ENCODE peak calls at places on chromosomes 2 and 18, in six cellular contexts. O is CD14-positive monocyte, N is AG10803, F is NB4, C is stomach, K is foreskin fibroblast. I is an unnamed sample.

GRCh38 chr2:16960579-16960978 is 294.9 kb upstream of the CYRIA start:
- DNase-seq in O (no peak), N (no peak), F (no peak), C (no peak), K (no peak), I (no peak)

GRCh38 chr2:234463626-234464290 is 33.1 kb downstream of the ARL4C start:
- DNase-seq in O (no peak), N (no peak), F (no peak), C (peak), K (no peak), I (no peak)

GRCh38 chr18:7618821-7619410 is 51.8 kb downstream of the PTPRM start:
- DNase-seq in O (no peak), N (peak), F (no peak), C (no peak), K (no peak), I (no peak)

GRCh38 chr2:64654993-64655666 is 1.4 kb upstream of the SERTAD2 start:
- DNase-seq in O (no peak), N (peak), F (peak), C (no peak), K (peak), I (no peak)

GRCh38 chr2:195411219-195411687 is 245.8 kb upstream of the SLC39A10 start:
- DNase-seq in O (no peak), N (peak), F (peak), C (no peak), K (peak), I (no peak)

GRCh38 chr2:72835403-72835802 is 9.6 kb upstream of the EXOC6B start:
- DNase-seq in O (no peak), N (no peak), F (no peak), C (no peak), K (no peak), I (no peak)

GRCh38 chr2:237214963-237215362 is 129.3 kb downstream of the COPS8 start:
- DNase-seq in O (no peak), N (no peak), F (no peak), C (no peak), K (no peak), I (no peak)

GRCh38 chr2:113979172-113980128 is 89.6 kb downstream of the ACTR3 start:
- DNase-seq in O (no peak), N (no peak), F (peak), C (no peak), K (no peak), I (no peak)

GRCh38 chr18:55458456-55459238 is 129.3 kb downstream of the TCF4 start:
- DNase-seq in O (no peak), N (no peak), F (no peak), C (no peak), K (no peak), I (no peak)

GRCh38 chr18:8603663-8604520 is 5.3 kb upstream of the RAB12 start:
- DNase-seq in O (no peak), N (no peak), F (peak), C (no peak), K (no peak), I (no peak)

GRCh38 chr2:173355132-173355865 is 627 bp downstream of the CDCA7 start:
- DNase-seq in O (peak), N (peak), F (peak), C (peak), K (peak), I (peak)

GRCh38 chr2:173648816-173649215 is 294.1 kb downstream of the CDCA7 start:
- DNase-seq in O (no peak), N (no peak), F (no peak), C (no peak), K (no peak), I (no peak)

GRCh38 chr2:144523606-144524131 is 3.8 kb upstream of the ZEB2 start:
- DNase-seq in O (no peak), N (no peak), F (no peak), C (no peak), K (no peak), I (no peak)

GRCh38 chr18:21740474-21740723 is 193 bp upstream of the MIB1 start:
- DNase-seq in O (peak), N (peak), F (peak), C (no peak), K (peak), I (no peak)

GRCh38 chr2:26979761-26980160 is 9.3 kb downstream of the MAPRE3 start:
- DNase-seq in O (no peak), N (no peak), F (peak), C (no peak), K (no peak), I (no peak)

GRCh38 chr18:60892855-60893254 is 440.4 kb upstream of the CDH20 start:
- DNase-seq in O (no peak), N (peak), F (peak), C (peak), K (peak), I (no peak)

GRCh38 chr18:3209859-3210569 is 9.8 kb downstream of the MYOM1 start:
- DNase-seq in O (no peak), N (no peak), F (no peak), C (no peak), K (no peak), I (no peak)

GRCh38 chr2:143946436-143947385 is 573.2 kb downstream of the ZEB2 start:
- DNase-seq in O (no peak), N (peak), F (no peak), C (no peak), K (peak), I (no peak)

GRCh38 chr2:46858697-46859080 is 56.9 kb downstream of the MCFD2 start:
- DNase-seq in O (no peak), N (peak), F (no peak), C (no peak), K (peak), I (no peak)

GRCh38 chr2:85277416-85278158 is 50.2 kb downstream of the TGOLN2 start:
- DNase-seq in O (no peak), N (peak), F (no peak), C (no peak), K (peak), I (no peak)

DNA sequence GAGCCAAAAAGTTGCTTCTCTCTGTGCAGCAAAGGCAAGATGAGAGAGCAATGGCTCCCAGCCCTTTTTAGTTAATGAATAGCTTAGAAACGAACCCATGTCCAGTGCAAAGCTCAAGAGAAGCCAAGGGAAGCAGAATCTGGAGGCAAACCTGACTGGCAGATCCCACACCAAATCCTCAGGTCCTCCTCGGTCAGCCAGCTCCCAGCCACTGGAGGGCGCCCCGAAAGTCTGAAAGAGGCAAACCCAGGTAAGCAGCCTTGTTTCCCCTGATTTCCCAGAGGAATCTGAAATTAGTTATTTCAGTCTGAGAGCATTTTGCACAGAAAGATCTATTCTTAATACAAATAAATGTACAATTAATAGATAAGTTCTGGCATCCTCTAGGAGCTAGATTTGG is 71.3 kb upstream of the PID1 start:
- DNase-seq in O (peak), N (no peak), F (peak), C (peak), K (no peak), I (no peak)
- TF ChIP-seq CTCF in O (peak), N (peak), F (peak), C (no peak), K (peak), I (no peak)

DNA sequence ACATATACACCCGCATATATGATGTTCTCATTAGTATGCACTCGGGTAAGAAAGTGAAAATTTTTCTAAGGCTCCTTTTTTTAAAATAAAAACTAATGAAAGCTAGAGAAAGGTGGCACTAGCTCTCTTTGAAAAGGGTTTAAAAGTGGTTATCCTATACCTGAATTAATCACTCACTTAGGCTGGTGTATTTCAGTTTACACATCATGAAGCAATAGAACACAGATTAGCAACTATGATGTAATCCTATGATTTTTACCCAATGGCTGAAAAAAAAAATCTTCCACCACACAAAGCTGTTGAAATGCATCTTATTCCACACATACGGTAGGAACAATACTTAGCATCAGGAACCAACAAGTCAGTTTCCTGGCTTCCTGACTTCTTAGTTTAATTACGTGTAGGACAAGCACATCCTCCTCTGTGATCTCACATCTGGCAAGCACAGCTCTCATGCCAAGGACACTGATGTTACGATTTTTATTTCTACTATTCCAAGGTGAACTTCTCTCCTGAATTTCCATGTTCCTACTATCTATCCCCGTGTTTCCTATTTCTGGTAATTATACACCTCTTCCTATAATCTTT is 374.1 kb downstream of the NCKAP5 start:
- DNase-seq in O (no peak), N (peak), F (no peak), C (no peak), K (peak), I (no peak)
- TF ChIP-seq CTCF in O (no peak), N (no peak), F (no peak), C (no peak), K (no peak), I (no peak)

DNA sequence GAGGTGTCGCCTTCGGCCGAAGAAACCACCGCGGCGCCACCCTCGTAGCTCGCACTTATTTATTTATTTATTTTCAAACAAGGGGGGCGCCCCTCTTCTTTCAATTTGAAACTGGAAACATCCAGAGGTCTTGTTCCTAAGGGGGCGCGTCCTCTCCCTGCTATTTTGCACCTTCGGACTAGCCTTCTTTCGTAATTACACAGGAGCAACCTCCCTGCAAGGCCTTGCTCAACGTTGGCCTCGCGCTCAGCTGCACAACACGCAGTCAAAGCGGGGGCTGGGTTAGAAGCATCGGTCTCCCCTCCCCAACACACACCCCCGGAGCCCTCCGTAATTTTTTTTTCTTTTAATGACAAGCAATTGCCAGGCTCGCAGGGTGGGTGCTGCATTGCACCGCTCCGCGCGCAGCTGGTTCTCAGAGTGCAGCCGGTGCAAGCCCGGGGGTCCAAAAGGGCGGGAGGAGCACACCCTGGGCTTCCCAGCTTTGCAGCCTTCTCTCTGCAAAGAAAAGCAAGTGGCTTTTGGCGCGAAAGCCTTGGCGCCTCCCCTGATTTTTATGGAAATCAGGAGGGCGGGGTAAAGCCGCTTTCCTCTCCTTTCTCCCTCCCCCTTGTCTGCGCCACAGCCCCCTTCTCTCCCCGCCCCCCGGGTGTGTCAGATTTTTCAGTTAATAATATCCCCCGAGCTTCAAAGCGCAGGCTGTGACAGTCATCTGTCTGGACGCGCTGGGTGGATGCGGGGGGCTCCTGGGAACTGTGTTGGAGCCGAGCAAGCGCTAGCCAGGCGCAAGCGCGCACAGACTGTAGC is at the start of gene MYCN:
- DNase-seq in O (no peak), N (peak), F (peak), C (peak), K (no peak), I (peak)
- TF ChIP-seq CTCF in O (peak), N (peak), F (peak), C (no peak), K (peak), I (no peak)

GRCh38 chr18:43661570-43661969 is 384.3 kb upstream of the SYT4 start:
- DNase-seq in O (no peak), N (peak), F (peak), C (no peak), K (peak), I (no peak)
- TF ChIP-seq CTCF in O (no peak), N (peak), F (peak), C (no peak), K (peak), I (no peak)

GRCh38 chr18:11726556-11726955 is 37.5 kb downstream of the GNAL start:
- DNase-seq in O (no peak), N (no peak), F (no peak), C (no peak), K (no peak), I (no peak)

GRCh38 chr18:11733031-11733430 is 44.0 kb downstream of the GNAL start:
- DNase-seq in O (peak), N (peak), F (peak), C (peak), K (peak), I (peak)

GRCh38 chr18:11729556-11729955 is 40.5 kb downstream of the GNAL start:
- DNase-seq in O (no peak), N (no peak), F (no peak), C (no peak), K (no peak), I (no peak)

DNA sequence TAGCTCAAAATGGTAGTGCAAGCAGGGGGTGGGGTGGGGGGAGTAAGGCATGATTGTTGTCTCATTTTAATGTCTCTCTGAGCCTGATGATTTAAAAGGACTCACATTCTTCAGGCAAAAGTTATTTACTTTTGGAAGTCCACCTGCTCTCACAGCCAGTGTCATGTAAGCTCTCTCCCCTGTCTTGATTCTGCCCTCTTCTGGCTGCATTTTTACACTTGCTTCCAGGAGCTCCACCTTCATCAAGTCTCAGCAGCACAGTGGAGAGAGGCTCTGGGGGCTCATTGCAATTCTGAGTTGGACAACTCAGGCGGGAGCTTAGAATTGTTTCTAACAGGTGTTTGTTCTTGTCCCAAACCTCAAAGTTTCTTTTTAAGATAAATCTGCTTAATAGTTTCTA is 39.2 kb downstream of the GNAL start:
- DNase-seq in O (no peak), N (peak), F (peak), C (no peak), K (no peak), I (no peak)
- TF ChIP-seq CTCF in O (no peak), N (peak), F (peak), C (no peak), K (no peak), I (no peak)

GRCh38 chr2:231318954-231319353 is 76.6 kb upstream of the B3GNT7 start:
- DNase-seq in O (no peak), N (no peak), F (no peak), C (peak), K (no peak), I (no peak)
- TF ChIP-seq CTCF in O (no peak), N (no peak), F (no peak), C (no peak), K (no peak), I (no peak)

I was measured in pancreas.